ENCODE peak calls at places on chromosomes 1 and 21, in nine cellular contexts. X, T, L, N, H, I, O, R and W are unnamed samples.

GRCh38 chr1:22450421-22451021 is 1.1 kb upstream of the ZBTB40 start:
- DNase-seq in X (no peak), T (no peak), L (no peak), N (no peak), H (no peak), I (no peak), O (peak), R (no peak), W (no peak)

GRCh38 chr1:170010443-170010842 is 64.1 kb downstream of the KIFAP3 start:
- DNase-seq in X (no peak), T (peak), L (peak), N (peak), H (no peak), I (peak), O (peak), R (no peak), W (no peak)

GRCh38 chr21:33817663-33818433 is 97.8 kb downstream of the ATP5PO start:
- DNase-seq in X (no peak), T (no peak), L (no peak), N (no peak), H (no peak), I (no peak), O (no peak), R (no peak), W (no peak)

GRCh38 chr1:933603-933940 is 9.8 kb downstream of the SAMD11 start:
- DNase-seq in X (no peak), T (no peak), L (no peak), N (no peak), H (no peak), I (no peak), O (no peak), R (no peak), W (no peak)

GRCh38 chr1:162908780-162909179 is 47.8 kb upstream of the CCDC190 start:
- DNase-seq in X (no peak), T (peak), L (no peak), N (no peak), H (no peak), I (peak), O (peak), R (no peak), W (no peak)

GRCh38 chr1:47175227-47175934 is 14.5 kb downstream of the PDZK1IP1 start:
- DNase-seq in X (no peak), T (peak), L (peak), N (peak), H (no peak), I (peak), O (peak), R (peak), W (peak)

GRCh38 chr1:162711066-162711465 is 78.8 kb downstream of the DDR2 start:
- DNase-seq in X (no peak), T (no peak), L (no peak), N (no peak), H (no peak), I (no peak), O (no peak), R (no peak), W (no peak)

GRCh38 chr1:199742547-199742946 is 285.0 kb upstream of the NR5A2 start:
- DNase-seq in X (no peak), T (peak), L (no peak), N (no peak), H (no peak), I (peak), O (peak), R (no peak), W (no peak)

GRCh38 chr1:159798893-159799292 is 3.3 kb upstream of the FCRL6 start:
- DNase-seq in X (peak), T (peak), L (peak), N (peak), H (peak), I (peak), O (peak), R (peak), W (no peak)

GRCh38 chr21:35256468-35256988 is 207.4 kb upstream of the RUNX1 start:
- DNase-seq in X (peak), T (peak), L (no peak), N (no peak), H (peak), I (peak), O (peak), R (peak), W (no peak)
- TF ChIP-seq CTCF in X (no peak), T (peak), L (no peak), N (no peak), H (no peak), I (no peak), O (no peak), R (no peak), W (no peak)

DNA sequence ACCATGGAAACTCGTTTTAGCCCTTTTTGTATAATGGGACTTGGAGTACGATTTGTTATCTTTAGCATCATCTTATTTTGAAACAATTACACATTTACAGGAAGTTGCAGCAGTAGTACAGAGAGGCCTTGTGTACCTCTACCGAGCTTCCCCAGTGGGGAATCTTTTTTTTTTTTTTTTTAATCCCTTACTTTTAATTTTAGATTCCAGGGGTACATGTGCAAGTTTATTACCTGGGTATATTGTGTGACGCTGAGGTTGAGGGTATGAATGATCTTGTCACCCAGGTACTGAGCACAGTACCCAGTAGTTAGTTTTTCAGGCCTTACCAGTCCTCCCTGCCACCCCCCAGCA is 45.9 kb downstream of the HHAT start:
- DNase-seq in X (no peak), T (no peak), L (no peak), N (no peak), H (no peak), I (no peak), O (no peak), R (no peak), W (no peak)
- TF ChIP-seq CTCF in X (no peak), T (no peak), L (no peak), N (no peak), H (no peak), I (no peak), O (no peak), R (no peak), W (peak)

GRCh38 chr21:36501589-36501892 is 21.6 kb upstream of the CLDN14 start:
- DNase-seq in X (no peak), T (no peak), L (no peak), N (no peak), H (no peak), I (no peak), O (no peak), R (no peak), W (no peak)

GRCh38 chr21:36506482-36506881 is 26.6 kb upstream of the CLDN14 start:
- DNase-seq in X (no peak), T (no peak), L (peak), N (no peak), H (no peak), I (no peak), O (no peak), R (no peak), W (no peak)

GRCh38 chr21:36499578-36500471 is 19.9 kb upstream of the CLDN14 start:
- DNase-seq in X (no peak), T (peak), L (no peak), N (no peak), H (no peak), I (no peak), O (peak), R (no peak), W (no peak)

GRCh38 chr21:36504067-36505058 is 24.4 kb upstream of the CLDN14 start:
- DNase-seq in X (no peak), T (peak), L (peak), N (peak), H (no peak), I (peak), O (peak), R (no peak), W (no peak)

GRCh38 chr21:36502365-36502764 is 22.4 kb upstream of the CLDN14 start:
- DNase-seq in X (no peak), T (no peak), L (no peak), N (no peak), H (no peak), I (no peak), O (no peak), R (no peak), W (no peak)
- TF ChIP-seq CTCF in X (no peak), T (no peak), L (no peak), N (no peak), H (no peak), I (no peak), O (no peak), R (no peak), W (no peak)

GRCh38 chr1:222096476-222096772 is 354.5 kb upstream of the DUSP10 start:
- DNase-seq in X (no peak), T (no peak), L (no peak), N (no peak), H (no peak), I (no peak), O (no peak), R (no peak), W (no peak)
- TF ChIP-seq CTCF in X (peak), T (no peak), L (no peak), N (no peak), H (no peak), I (no peak), O (peak), R (no peak), W (peak)

GRCh38 chr21:18298228-18298627 is 53.6 kb downstream of the CHODL start:
- DNase-seq in X (no peak), T (no peak), L (no peak), N (no peak), H (no peak), I (no peak), O (no peak), R (no peak), W (no peak)
- TF ChIP-seq CTCF in X (no peak), T (no peak), L (no peak), N (no peak), H (no peak), I (no peak), O (no peak), R (no peak), W (no peak)

DNA sequence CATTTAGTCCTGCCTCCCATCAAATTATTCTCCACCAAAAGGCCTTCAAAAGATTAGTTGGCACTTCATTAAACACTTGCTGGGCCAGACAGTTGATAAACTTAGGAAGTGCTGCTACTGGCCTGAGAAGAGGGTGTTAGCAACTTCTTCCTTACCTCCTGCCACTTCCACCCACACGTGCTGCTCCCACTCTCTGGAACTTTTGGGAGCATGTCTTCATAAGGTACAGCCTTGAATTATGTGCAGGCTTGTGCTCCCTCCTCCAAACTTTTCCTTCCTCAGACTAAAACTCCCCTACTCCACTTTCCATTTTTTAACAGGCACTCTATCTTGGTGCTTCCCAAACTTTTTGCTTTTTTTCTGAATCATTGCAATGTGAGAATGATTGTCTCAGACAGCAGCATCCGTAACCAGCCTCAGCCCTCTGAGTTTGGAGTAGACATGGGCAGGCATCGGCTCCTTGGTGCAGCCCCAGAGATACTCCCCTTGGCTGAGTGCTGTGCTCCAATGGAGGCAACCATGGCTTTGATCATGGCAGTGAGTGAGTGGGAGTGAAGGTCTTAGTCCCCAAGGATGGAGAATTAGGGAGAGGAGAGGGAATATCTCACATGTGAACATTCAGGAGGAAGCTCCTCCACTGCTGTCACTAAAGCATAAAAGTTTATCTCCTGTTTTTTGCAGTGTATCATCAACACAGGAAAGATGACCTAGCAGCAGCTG is 8.7 kb upstream of the LELP1 start:
- DNase-seq in X (no peak), T (no peak), L (no peak), N (no peak), H (no peak), I (no peak), O (no peak), R (no peak), W (no peak)
- TF ChIP-seq CTCF in X (no peak), T (no peak), L (no peak), N (no peak), H (no peak), I (no peak), O (no peak), R (no peak), W (no peak)

GRCh38 chr1:156751724-156752481 is 428 bp upstream of the HDGF start:
- DNase-seq in X (peak), T (peak), L (peak), N (peak), H (peak), I (peak), O (peak), R (peak), W (peak)
- TF ChIP-seq CTCF in X (no peak), T (no peak), L (no peak), N (no peak), H (no peak), I (no peak), O (no peak), R (peak), W (no peak)

DNA sequence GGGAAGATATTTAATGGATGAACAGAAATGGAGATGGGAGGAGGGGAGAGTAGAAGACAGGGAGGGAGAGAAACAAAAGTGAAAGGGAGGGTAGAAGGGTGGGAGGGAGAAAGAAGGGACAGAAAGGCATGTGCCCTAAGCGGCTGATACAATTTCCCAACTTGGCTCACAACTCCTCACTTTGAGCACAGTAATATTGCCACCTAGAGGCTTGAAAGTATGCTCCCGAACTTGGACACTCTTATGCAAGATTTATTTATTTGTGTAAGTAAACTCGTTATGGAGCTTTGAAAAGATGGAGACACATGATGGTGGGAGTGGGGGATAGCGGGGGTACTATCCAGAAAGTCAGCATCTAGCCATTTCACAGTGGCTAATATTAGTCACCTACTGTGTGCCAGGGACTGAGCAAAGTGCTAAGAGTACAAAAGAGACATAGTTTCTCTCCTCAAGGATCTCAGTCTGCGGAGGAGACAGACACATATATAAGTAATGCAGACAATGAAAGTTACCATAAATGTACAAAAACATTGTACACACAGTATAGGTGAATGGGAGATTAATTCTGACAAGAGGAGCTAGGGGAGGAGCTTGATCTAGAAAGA is 189.7 kb downstream of the SEC16B start:
- DNase-seq in X (no peak), T (peak), L (peak), N (no peak), H (no peak), I (peak), O (peak), R (no peak), W (no peak)
- TF ChIP-seq CTCF in X (peak), T (peak), L (peak), N (no peak), H (peak), I (peak), O (peak), R (no peak), W (peak)

DNA sequence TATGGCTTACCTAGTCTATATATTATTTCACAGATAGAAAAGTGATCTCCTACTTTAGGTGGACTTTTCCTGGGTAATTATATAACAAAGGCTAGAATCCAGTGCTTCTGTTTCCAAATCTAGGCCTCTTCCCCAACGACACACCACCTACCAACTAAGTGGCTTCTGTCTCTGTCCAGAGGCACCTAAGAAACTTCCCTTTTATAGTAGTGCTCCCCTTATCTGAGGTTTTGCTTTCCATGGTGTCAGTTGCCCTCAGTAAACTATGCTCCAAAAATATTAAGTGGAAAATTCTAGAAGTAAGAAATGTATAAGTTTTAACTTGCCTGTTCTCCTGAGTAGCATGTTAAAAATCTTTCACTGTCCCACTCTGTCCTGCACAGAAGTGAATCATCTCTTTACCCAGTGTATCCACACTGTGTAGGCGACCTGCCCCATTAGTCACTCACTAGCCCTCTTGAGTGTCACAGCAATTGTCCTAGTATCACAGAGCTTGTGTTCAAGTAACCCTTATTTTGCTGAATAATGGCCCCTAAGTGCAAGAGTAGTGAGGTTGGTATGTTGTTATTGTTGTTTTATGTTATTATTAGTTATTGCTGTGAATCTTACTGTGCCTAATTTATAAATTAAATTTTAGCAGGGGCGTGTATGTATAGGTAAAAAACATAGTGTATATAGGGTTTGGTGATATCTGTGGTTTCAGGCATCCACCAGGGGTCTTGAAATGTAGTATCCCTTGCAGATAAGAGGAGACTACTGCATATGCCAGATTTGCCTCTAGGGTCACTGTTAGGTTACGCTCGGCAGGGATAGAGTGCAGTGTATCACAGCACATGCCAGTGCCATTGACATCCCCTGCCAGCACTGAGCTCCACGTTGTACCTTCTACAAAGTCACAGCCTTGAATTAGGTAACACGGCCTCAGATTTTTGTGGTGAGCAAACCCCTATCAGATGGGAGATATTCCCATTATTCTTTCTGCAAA is 14.7 kb upstream of the CD53 start:
- DNase-seq in X (no peak), T (no peak), L (no peak), N (no peak), H (no peak), I (no peak), O (peak), R (no peak), W (no peak)
- TF ChIP-seq CTCF in X (no peak), T (no peak), L (no peak), N (no peak), H (no peak), I (no peak), O (no peak), R (no peak), W (no peak)

GRCh38 chr1:230570724-230571390 is 71.4 kb upstream of the COG2 start:
- DNase-seq in X (no peak), T (no peak), L (no peak), N (no peak), H (no peak), I (no peak), O (no peak), R (no peak), W (no peak)

GRCh38 chr1:230566481-230566880 is 75.8 kb upstream of the COG2 start:
- DNase-seq in X (no peak), T (no peak), L (no peak), N (no peak), H (no peak), I (no peak), O (no peak), R (no peak), W (no peak)

GRCh38 chr1:230569201-230569600 is 73.1 kb upstream of the COG2 start:
- DNase-seq in X (no peak), T (no peak), L (no peak), N (no peak), H (no peak), I (no peak), O (no peak), R (no peak), W (no peak)

GRCh38 chr1:230568676-230569075 is 73.6 kb upstream of the COG2 start:
- DNase-seq in X (no peak), T (no peak), L (no peak), N (no peak), H (no peak), I (no peak), O (peak), R (no peak), W (no peak)

DNA sequence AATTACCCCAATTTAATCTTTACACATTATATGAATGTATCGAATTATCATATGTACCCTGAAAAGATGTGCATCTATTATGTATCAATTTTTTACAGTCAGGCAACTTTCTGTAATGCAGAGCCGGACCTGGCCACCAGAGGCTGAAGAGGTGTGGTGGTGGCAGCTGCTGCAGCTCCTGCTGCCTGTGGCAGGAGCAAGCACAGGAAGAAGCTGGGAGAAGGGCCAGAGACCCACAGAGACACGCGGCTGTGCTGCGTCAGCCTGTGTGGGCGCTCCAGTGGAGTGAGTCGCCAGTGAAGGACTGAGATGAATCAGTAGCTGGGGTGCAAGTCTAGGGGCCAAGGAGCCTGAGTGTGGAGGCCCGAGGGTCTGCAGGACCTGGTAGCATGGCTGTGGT is 74.3 kb upstream of the COG2 start:
- DNase-seq in X (no peak), T (peak), L (peak), N (no peak), H (no peak), I (peak), O (peak), R (no peak), W (no peak)
- TF ChIP-seq CTCF in X (peak), T (peak), L (peak), N (no peak), H (no peak), I (no peak), O (peak), R (no peak), W (peak)